ENCODE peak calls at places on chromosomes 13 and 19, in seven cellular contexts. Q, P, G, Y, H, T and U are unnamed samples.

GRCh38 chr13:28117689-28118377 is 17.5 kb upstream of the FLT3 start:
- DNase-seq in Q (no peak), P (no peak), G (no peak), Y (no peak), H (no peak), T (no peak), U (no peak)

GRCh38 chr19:2353159-2353894 is 6.7 kb upstream of the TMPRSS9 start:
- DNase-seq in Q (no peak), P (no peak), G (no peak), Y (no peak), H (no peak), T (no peak), U (no peak)

GRCh38 chr13:26502826-26503225 is 54.7 kb upstream of the WASF3 start:
- DNase-seq in Q (peak), P (no peak), G (no peak), Y (no peak), H (no peak), T (no peak), U (no peak)

GRCh38 chr13:100546713-100547405 is 41.7 kb downstream of the GGACT start:
- DNase-seq in Q (no peak), P (no peak), G (no peak), Y (no peak), H (no peak), T (no peak), U (no peak)

GRCh38 chr13:75715598-75716523 is 79.7 kb downstream of the LMO7 start:
- DNase-seq in Q (no peak), P (no peak), G (no peak), Y (no peak), H (no peak), T (no peak), U (no peak)

GRCh38 chr13:59086147-59086546 is 1077.6 kb downstream of the DIAPH3 start:
- DNase-seq in Q (no peak), P (no peak), G (no peak), Y (no peak), H (no peak), T (peak), U (no peak)

GRCh38 chr13:42272115-42272756 is at the start of gene AKAP11:
- DNase-seq in Q (peak), P (peak), G (peak), Y (no peak), H (peak), T (no peak), U (no peak)

GRCh38 chr13:27450921-27451461 is 627 bp upstream of the MTIF3 start:
- DNase-seq in Q (peak), P (peak), G (peak), Y (no peak), H (peak), T (peak), U (peak)

GRCh38 chr19:34236035-34236793 is 18.1 kb upstream of the GARRE1 start:
- DNase-seq in Q (no peak), P (no peak), G (no peak), Y (no peak), H (no peak), T (no peak), U (no peak)

GRCh38 chr13:51136276-51136980 is 25.4 kb upstream of the C13orf42 start:
- DNase-seq in Q (no peak), P (no peak), G (no peak), Y (no peak), H (no peak), T (no peak), U (no peak)

GRCh38 chr19:39765091-39766076 is 13.3 kb upstream of the LEUTX start:
- DNase-seq in Q (no peak), P (peak), G (peak), Y (no peak), H (no peak), T (no peak), U (no peak)
- TF ChIP-seq CTCF in Q (peak), P (peak), G (peak), Y (peak), H (peak), T (peak), U (peak)

DNA sequence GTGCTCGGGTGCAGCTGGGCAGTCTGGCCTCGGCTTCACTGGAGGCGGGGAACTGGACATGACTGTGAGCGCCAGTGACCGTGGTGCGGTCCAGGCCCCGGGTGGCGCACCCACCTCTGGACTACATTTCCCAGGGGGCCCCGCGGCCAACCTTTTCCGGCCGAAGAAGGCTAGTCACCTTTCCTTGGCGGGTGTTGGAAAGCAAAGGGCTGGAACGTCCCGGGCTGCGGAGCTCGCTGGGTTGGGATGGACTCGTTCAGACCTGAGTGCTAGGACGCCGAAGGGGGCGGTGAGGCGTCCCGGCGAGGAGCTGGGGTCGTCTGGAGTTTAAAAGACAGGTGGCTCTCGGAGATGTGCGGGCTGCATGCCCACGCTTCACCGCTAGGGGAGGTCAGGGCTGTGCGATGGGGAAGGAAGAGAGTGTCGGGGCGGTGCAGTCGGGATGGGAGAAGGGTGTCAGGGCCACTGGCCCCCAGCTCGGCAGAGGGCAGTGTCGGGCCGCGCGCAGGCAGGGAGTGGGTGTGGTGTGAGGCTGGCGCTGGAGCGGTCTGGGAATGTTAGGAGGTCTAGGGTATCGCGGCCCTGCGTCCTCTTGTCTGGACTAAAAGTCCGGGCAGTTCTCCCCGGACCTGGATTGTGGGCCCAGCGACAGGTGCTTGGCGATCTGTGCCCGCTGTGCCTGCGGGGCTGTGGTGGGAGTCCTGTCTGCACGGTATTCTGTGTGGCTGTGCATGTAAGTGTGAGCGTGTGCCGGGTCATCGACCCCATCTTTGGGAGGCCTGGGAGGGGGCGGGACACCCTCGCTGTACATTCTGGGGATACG is 57.1 kb downstream of the ZNF568 start:
- DNase-seq in Q (peak), P (no peak), G (peak), Y (peak), H (peak), T (peak), U (peak)
- TF ChIP-seq CTCF in Q (peak), P (peak), G (peak), Y (peak), H (peak), T (peak), U (peak)

GRCh38 chr19:4557971-4558941 is 1.2 kb downstream of the SEMA6B start:
- DNase-seq in Q (no peak), P (peak), G (peak), Y (no peak), H (no peak), T (no peak), U (peak)

GRCh38 chr19:4555657-4556561 is 3.6 kb downstream of the SEMA6B start:
- DNase-seq in Q (no peak), P (no peak), G (no peak), Y (no peak), H (no peak), T (no peak), U (no peak)

GRCh38 chr19:4559569-4559968 is at the start of gene SEMA6B:
- DNase-seq in Q (no peak), P (no peak), G (no peak), Y (no peak), H (no peak), T (no peak), U (no peak)

GRCh38 chr19:4556574-4557185 is 2.8 kb downstream of the SEMA6B start:
- DNase-seq in Q (no peak), P (no peak), G (no peak), Y (no peak), H (no peak), T (no peak), U (no peak)

DNA sequence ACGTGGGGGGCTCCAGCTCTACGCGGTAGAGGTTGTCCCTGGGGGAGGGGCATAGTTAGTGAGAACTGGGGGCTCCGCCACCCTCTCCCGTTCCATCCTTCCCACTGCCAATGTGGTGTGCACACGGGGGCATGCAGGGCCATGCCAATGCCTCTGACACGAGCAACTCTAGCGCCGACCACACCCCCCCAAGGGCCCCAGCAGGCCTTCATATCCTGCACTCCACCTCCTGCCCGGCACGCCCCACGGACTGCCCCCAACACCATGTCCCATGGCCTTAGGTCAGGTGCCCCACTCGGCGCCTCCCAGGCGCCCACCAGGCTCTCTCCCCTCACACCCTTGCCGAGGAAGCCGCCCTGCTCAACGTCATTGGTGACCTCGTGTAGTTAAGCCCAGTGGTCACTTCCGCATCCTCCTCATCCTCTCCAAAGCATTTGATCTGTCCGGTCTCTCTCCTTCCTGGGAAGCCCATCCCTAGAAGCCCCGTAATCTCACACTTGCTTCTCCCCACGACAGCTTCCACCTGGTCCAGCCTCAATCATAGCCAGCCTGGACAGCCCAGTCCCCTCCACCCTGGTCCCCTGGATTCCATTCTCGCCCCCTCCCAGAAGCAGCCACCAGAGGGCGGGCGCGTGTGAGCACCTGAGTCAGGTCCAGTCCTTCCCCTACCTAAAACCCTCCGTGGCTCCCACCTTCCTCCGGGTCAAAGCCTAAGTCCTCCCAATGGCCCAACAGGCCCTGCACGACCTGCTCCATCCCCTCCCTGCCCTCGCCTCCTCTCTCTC is 2.1 kb downstream of the SEMA6B start:
- DNase-seq in Q (no peak), P (no peak), G (no peak), Y (no peak), H (no peak), T (no peak), U (no peak)
- TF ChIP-seq CTCF in Q (no peak), P (peak), G (no peak), Y (no peak), H (no peak), T (peak), U (no peak)

GRCh38 chr19:56491399-56491798 is 14.3 kb upstream of the ZNF667 start:
- DNase-seq in Q (no peak), P (no peak), G (no peak), Y (no peak), H (no peak), T (no peak), U (no peak)
- TF ChIP-seq CTCF in Q (no peak), P (no peak), G (no peak), Y (no peak), H (no peak), T (no peak), U (no peak)

GRCh38 chr13:89900104-89900760 is 1447.3 kb upstream of the MIR17HG start:
- DNase-seq in Q (no peak), P (no peak), G (no peak), Y (no peak), H (no peak), T (no peak), U (no peak)
- TF ChIP-seq CTCF in Q (no peak), P (no peak), G (no peak), Y (no peak), H (no peak), T (no peak), U (no peak)

GRCh38 chr13:37679043-37679442 is 80.5 kb upstream of the POSTN start:
- DNase-seq in Q (no peak), P (no peak), G (no peak), Y (no peak), H (no peak), T (no peak), U (no peak)
- TF ChIP-seq CTCF in Q (no peak), P (peak), G (no peak), Y (no peak), H (no peak), T (peak), U (no peak)

GRCh38 chr19:50479761-50480251 is 3.2 kb upstream of the GARIN5A start:
- DNase-seq in Q (no peak), P (no peak), G (no peak), Y (no peak), H (no peak), T (no peak), U (no peak)

GRCh38 chr19:50477751-50478515 is 1.3 kb upstream of the GARIN5A start:
- DNase-seq in Q (no peak), P (no peak), G (no peak), Y (no peak), H (no peak), T (no peak), U (no peak)

GRCh38 chr19:50476943-50477264 is 256 bp upstream of the GARIN5A start:
- DNase-seq in Q (no peak), P (no peak), G (no peak), Y (no peak), H (no peak), T (no peak), U (no peak)

GRCh38 chr19:50480281-50481111 is 3.8 kb upstream of the GARIN5A start:
- DNase-seq in Q (no peak), P (no peak), G (no peak), Y (no peak), H (no peak), T (no peak), U (no peak)

DNA sequence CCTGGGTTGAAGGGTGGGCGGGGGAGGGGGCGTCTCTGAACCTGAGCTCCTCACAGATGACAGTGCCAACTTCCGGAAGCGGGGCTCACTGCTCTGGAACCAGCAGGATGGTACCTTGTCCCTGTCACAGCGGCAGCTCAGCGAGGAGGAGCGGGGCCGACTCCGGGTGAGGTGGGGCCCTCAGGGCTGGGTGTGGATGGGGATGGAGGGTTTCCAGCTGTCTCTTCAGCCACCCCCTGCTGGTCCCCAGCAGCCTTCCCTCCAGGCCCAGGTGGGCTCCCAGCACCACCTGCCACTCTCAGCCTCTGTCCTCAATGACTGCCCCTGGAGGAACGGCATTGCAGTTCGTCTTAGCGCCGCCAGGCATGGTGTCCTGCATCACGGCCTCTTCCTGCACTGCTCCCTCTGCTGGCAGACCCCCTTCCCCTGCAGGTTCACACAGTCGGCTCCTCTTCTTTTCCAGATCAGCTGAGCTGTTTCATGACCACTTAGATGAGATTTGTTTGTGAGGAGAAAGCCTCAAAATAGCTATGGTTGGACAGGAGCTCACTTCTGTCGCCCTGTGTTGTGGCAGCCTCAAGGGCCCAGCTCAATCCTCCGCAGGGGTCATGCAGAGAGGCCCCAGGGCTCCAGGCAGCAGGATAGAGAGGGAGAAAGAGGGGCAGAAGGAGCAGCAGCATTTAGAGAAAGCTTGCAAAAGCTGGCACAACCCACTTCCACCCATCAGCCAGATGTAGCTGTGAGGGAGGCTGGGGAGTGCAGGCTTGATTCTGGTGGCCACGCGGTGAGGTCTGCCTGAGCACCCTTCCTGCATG is 2.5 kb upstream of the GARIN5A start:
- DNase-seq in Q (no peak), P (no peak), G (no peak), Y (no peak), H (no peak), T (no peak), U (no peak)
- TF ChIP-seq CTCF in Q (peak), P (peak), G (no peak), Y (no peak), H (no peak), T (peak), U (no peak)

GRCh38 chr19:39111593-39112199 is 13.9 kb upstream of the PAK4 start:
- DNase-seq in Q (no peak), P (no peak), G (no peak), Y (no peak), H (no peak), T (no peak), U (no peak)

GRCh38 chr19:39109641-39110040 is 15.9 kb upstream of the PAK4 start:
- DNase-seq in Q (no peak), P (no peak), G (no peak), Y (no peak), H (no peak), T (no peak), U (no peak)

GRCh38 chr19:39112338-39112890 is 13.2 kb upstream of the PAK4 start:
- DNase-seq in Q (no peak), P (no peak), G (no peak), Y (no peak), H (peak), T (peak), U (no peak)

GRCh38 chr19:39113199-39113598 is 12.4 kb upstream of the PAK4 start:
- DNase-seq in Q (no peak), P (no peak), G (no peak), Y (no peak), H (no peak), T (no peak), U (no peak)

GRCh38 chr19:39110263-39110967 is 15.2 kb upstream of the PAK4 start:
- DNase-seq in Q (peak), P (peak), G (peak), Y (no peak), H (peak), T (no peak), U (peak)
- TF ChIP-seq CTCF in Q (peak), P (peak), G (peak), Y (peak), H (peak), T (peak), U (no peak)